ENCODE peak calls at places on chromosomes 2 and 18, in seven cellular contexts. U is tibial artery, W is hepatocyte, O is K562, I is spleen, V is psoas muscle, H is heart right ventricle. R is an unnamed sample. For H3K36me3, the result is how much of the 10 kb centered on the place peaks cover.

GRCh38 chr2:238158807-238159539 is at the start of gene ERFE:
- DNase-seq in U (no peak), W (peak), O (peak), I (peak), V (peak), H (peak), R (no peak)

GRCh38 chr18:52716926-52717325 is 376.9 kb downstream of the DCC start:
- DNase-seq in U (no peak), W (peak), O (no peak), I (no peak), V (no peak), H (peak), R (no peak)

GRCh38 chr18:32770181-32770650 is 2.6 kb downstream of the KLHL14 start:
- DNase-seq in U (no peak), W (peak), O (no peak), I (peak), V (no peak), H (no peak), R (no peak)

GRCh38 chr2:62383843-62384242 is 122.2 kb downstream of the TMEM17 start:
- DNase-seq in U (no peak), W (no peak), O (no peak), I (no peak), V (no peak), H (no peak), R (no peak)

GRCh38 chr2:232113821-232114220 is 152.3 kb downstream of the DIS3L2 start:
- DNase-seq in U (no peak), W (no peak), O (no peak), I (no peak), V (no peak), H (no peak), R (no peak)

GRCh38 chr2:232310189-232310588 is 68.4 kb upstream of the ALPP start:
- DNase-seq in U (no peak), W (no peak), O (no peak), I (no peak), V (no peak), H (no peak), R (no peak)

GRCh38 chr2:158822212-158822611 is 27.1 kb downstream of the DAPL1 start:
- DNase-seq in U (no peak), W (no peak), O (no peak), I (no peak), V (no peak), H (no peak), R (no peak)

GRCh38 chr2:37683241-37683640 is 11.8 kb upstream of the CDC42EP3 start:
- DNase-seq in U (no peak), W (no peak), O (no peak), I (no peak), V (no peak), H (no peak), R (no peak)

GRCh38 chr2:143524001-143524608 is 394.9 kb downstream of the ARHGAP15 start:
- DNase-seq in U (no peak), W (no peak), O (no peak), I (no peak), V (no peak), H (no peak), R (no peak)

GRCh38 chr18:55139307-55139706 is 180.0 kb upstream of the CCDC68 start:
- DNase-seq in U (no peak), W (no peak), O (no peak), I (no peak), V (no peak), H (no peak), R (no peak)

GRCh38 chr2:240785424-240786335 is 34.3 kb downstream of the KIF1A start:
- DNase-seq in U (no peak), W (no peak), O (peak), I (peak), V (peak), H (no peak), R (peak)

GRCh38 chr2:95018861-95019550 is 6.5 kb upstream of the MAL start:
- DNase-seq in U (no peak), W (no peak), O (no peak), I (no peak), V (no peak), H (no peak), R (no peak)

GRCh38 chr2:177625744-177626655 is 233.4 kb downstream of the AGPS start:
- DNase-seq in U (no peak), W (no peak), O (no peak), I (no peak), V (no peak), H (no peak), R (no peak)

GRCh38 chr2:21427606-21428005 is 303.8 kb downstream of the TDRD15 start:
- DNase-seq in U (no peak), W (no peak), O (no peak), I (no peak), V (no peak), H (no peak), R (no peak)

GRCh38 chr2:119423811-119424210 is 7.8 kb upstream of the TMEM37 start:
- DNase-seq in U (no peak), W (no peak), O (no peak), I (no peak), V (no peak), H (no peak), R (no peak)

GRCh38 chr2:237931205-237931721 is 35.6 kb upstream of the UBE2F start:
- DNase-seq in U (peak), W (no peak), O (no peak), I (peak), V (no peak), H (no peak), R (no peak)

GRCh38 chr2:94956797-94957391 is 68.6 kb upstream of the MAL start:
- DNase-seq in U (no peak), W (no peak), O (peak), I (no peak), V (no peak), H (peak), R (no peak)

GRCh38 chr18:63314062-63314790 is 5.3 kb downstream of the BCL2 start:
- DNase-seq in U (no peak), W (no peak), O (no peak), I (no peak), V (no peak), H (no peak), R (no peak)

GRCh38 chr2:101188683-101189405 is 37.7 kb upstream of the TBC1D8 start:
- DNase-seq in U (no peak), W (peak), O (peak), I (no peak), V (no peak), H (no peak), R (no peak)

GRCh38 chr2:156340818-156341481 is 8.4 kb upstream of the NR4A2 start:
- DNase-seq in U (no peak), W (no peak), O (no peak), I (peak), V (no peak), H (no peak), R (no peak)

GRCh38 chr2:138712212-138712979 is 67.8 kb downstream of the NXPH2 start:
- DNase-seq in U (no peak), W (peak), O (no peak), I (no peak), V (no peak), H (no peak), R (no peak)

GRCh38 chr2:12720181-12720580 is 3.4 kb downstream of the TRIB2 start:
- DNase-seq in U (no peak), W (no peak), O (no peak), I (no peak), V (no peak), H (no peak), R (no peak)

GRCh38 chr2:46982356-46983064 is 66.9 kb upstream of the MCFD2 start:
- DNase-seq in U (no peak), W (no peak), O (no peak), I (no peak), V (no peak), H (no peak), R (no peak)

GRCh38 chr2:46981662-46982351 is 66.2 kb upstream of the MCFD2 start:
- DNase-seq in U (no peak), W (peak), O (no peak), I (no peak), V (no peak), H (no peak), R (peak)

GRCh38 chr2:46983065-46983801 is 67.6 kb upstream of the MCFD2 start:
- DNase-seq in U (no peak), W (no peak), O (peak), I (peak), V (no peak), H (no peak), R (peak)

GRCh38 chr2:46979611-46980010 is 64.0 kb upstream of the MCFD2 start:
- DNase-seq in U (no peak), W (no peak), O (no peak), I (peak), V (no peak), H (no peak), R (peak)

DNA sequence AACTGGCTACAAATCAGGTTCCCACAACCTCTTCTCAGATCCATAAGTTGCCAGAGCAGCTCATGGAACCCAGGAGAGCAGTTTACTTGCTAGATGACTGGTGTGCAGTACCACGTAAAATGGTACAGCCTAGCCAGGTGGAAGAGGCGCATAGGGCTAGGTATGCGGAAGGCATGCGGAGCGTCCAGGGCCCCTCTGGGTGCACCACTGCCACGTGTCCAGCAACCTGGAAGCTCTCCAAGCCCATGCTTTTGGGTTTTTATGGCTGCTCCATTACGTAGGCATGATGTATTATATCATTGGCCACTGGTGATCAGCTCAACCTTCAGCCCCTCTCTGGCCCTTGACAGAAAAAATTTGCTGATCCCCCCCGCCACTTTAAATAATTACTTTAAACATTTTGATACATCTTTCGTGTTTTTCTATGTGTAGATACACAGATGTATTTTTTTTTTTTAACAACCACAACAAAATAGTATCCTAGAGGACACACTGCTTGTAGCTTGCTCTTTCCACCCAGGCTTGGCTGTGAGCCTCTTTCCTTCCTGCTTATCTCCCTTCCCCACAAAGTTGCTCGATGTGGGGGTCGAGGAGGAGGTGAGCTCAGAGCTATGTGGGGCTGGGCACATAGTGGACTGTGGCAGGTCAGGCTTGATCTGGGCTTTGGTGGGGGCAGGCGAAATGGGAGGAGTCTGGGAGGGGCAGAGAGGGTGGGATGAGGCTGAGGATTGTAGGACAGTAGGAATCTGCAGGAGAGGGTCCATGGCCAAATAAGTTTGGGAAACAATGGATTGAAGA is 65.4 kb upstream of the MCFD2 start:
- DNase-seq in U (no peak), W (no peak), O (peak), I (no peak), V (no peak), H (no peak), R (no peak)
- H3K36me3 ChIP-seq in U (under half), W (under half), O (under half), I (under half), V (under half), H (under half), R (under half)

DNA sequence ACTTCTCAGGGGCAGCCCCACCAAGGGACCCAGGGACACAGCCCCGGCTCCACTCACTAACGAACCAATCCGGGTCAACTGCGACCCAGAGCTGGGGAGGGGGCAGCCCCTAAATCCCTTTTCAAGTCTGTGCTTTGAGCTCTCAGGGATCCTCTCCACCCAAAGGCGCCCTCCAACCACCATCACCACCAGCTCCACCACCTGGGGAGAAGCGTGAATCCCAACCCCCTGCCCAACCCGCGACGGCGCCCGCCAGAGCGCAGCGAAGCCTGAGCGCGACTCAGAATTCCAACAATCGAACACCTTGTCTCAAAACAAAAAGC is 513 bp downstream of the DSC3 start:
- DNase-seq in U (no peak), W (peak), O (no peak), I (no peak), V (no peak), H (no peak), R (no peak)
- TF ChIP-seq CTCF in U (no peak), W (no peak), O (no peak), I (no peak), V (no peak), H (no peak), R (no peak)

DNA sequence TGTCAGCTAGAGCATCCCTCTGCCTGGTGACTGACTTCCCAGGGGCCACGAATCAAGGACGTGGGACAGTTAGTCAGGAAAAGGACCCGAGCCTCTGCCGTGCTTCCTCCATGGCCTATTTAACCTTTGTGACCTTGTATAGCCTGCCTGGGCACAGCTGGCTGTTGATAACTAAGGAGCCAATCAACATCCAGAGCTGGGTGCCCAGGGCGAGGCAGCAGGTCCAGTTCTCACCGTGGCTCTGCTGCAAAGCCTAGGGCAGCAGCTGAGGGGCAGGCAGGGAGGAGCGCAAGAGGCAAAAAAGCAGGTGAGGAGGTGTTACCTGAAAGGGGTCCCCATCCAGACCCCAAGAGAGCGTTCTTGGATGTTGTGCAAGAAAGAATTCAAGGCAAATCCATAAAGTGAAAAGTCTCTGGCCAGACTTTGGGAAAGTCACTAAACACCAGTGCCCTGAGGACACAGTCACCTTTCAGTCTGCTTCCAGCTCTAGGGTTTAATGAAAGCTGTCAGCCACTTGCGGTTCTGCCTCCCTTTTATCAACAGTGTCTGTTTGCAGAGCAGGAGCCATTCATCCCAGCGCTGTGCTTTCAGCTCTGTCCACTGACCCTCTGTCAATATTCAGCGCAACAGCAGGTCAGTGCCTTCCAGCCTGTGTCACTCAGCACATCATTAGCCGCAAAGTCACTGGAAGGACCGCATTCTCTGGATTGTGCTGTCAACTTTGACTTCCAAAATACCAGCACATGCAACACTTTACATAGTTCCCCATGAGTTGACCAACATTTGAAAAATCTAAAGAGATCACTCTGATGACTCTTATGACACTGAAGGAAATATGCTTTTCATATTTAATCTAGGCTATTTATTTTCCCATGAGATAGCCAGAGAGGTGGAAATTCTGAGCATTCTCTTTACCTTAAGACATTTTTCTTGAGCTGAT is 38.6 kb upstream of the ASAP2 start:
- DNase-seq in U (no peak), W (peak), O (no peak), I (peak), V (no peak), H (no peak), R (no peak)
- H3K27ac ChIP-seq in U (no peak), W (peak), O (no peak), I (no peak), V (no peak), H (peak), R (no peak)

GRCh38 chr2:24021122-24021998 is 11.5 kb downstream of the MFSD2B start:
- DNase-seq in U (no peak), W (no peak), O (peak), I (peak), V (no peak), H (no peak), R (no peak)
- H3K36me3 ChIP-seq in U (under half), W (under half), O (under half), I (under half), V (under half), H (under half), R (under half)

DNA sequence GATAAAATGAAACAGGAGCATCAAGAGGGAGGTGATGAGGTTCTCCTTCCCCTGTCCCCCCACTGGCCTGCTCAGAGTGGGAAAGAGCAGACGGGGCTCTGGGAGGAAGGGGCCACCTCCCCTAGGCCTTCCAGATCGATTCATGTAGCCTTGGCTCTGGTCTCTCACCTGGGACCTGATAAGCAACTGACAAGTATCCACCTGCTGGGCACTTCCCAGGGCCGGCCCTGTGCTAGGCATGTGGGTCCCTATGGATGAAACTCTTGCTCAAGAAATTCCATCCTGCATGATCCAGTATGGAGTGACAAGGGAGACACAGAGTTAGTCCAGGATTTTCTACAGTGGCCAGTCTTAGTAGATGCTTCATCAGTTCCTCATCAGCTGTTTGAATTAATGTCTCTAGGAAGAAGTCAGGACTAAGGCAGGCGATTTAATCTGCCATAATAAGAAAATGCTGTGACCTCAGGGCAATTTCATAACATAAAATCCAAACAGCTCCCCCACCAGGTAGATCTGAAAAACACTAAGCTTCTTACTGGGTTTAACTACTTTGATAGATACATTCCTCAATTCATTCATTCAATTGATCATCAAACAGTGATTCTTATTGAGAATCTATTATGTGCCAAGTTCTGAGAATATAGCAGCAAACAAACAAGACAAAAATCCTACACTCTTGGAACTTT is 44.7 kb upstream of the ZFP36L2 start:
- DNase-seq in U (peak), W (no peak), O (peak), I (no peak), V (no peak), H (no peak), R (no peak)
- TF ChIP-seq CTCF in U (no peak), W (no peak), O (peak), I (no peak), V (no peak), H (no peak), R (no peak)

DNA sequence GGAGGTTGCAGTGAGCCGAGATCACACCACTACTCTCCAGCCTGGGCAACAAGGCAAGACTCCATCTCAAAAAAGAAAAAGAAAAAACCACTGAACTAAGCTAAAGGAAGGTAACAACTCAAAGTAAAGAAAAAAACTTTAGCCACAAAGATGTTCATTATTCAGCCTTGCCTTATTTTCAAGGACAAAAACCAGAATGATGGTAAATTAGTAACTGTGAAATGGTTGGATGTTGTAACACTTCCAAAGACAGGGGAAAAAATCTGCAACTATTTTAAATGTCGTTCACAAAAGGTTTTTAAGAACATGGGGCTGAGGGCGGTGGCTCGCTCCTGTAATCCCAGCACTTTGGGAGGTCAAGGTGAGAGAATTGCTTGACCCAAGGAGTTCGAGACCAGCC is 10.1 kb downstream of the ADAM17 start:
- DNase-seq in U (no peak), W (no peak), O (no peak), I (no peak), V (no peak), H (no peak), R (no peak)
- H3K27ac ChIP-seq in U (no peak), W (no peak), O (no peak), I (no peak), V (no peak), H (no peak), R (no peak)

GRCh38 chr18:3725100-3725499 is 275.1 kb downstream of the TGIF1 start:
- DNase-seq in U (no peak), W (no peak), O (no peak), I (no peak), V (no peak), H (no peak), R (no peak)

GRCh38 chr18:3727260-3727659 is 277.3 kb downstream of the TGIF1 start:
- DNase-seq in U (no peak), W (no peak), O (no peak), I (no peak), V (no peak), H (no peak), R (no peak)

GRCh38 chr18:3726241-3726951 is 276.4 kb downstream of the TGIF1 start:
- DNase-seq in U (no peak), W (no peak), O (no peak), I (no peak), V (no peak), H (no peak), R (no peak)

GRCh38 chr18:3723554-3723953 is 273.6 kb downstream of the TGIF1 start:
- DNase-seq in U (no peak), W (no peak), O (peak), I (no peak), V (no peak), H (no peak), R (no peak)

DNA sequence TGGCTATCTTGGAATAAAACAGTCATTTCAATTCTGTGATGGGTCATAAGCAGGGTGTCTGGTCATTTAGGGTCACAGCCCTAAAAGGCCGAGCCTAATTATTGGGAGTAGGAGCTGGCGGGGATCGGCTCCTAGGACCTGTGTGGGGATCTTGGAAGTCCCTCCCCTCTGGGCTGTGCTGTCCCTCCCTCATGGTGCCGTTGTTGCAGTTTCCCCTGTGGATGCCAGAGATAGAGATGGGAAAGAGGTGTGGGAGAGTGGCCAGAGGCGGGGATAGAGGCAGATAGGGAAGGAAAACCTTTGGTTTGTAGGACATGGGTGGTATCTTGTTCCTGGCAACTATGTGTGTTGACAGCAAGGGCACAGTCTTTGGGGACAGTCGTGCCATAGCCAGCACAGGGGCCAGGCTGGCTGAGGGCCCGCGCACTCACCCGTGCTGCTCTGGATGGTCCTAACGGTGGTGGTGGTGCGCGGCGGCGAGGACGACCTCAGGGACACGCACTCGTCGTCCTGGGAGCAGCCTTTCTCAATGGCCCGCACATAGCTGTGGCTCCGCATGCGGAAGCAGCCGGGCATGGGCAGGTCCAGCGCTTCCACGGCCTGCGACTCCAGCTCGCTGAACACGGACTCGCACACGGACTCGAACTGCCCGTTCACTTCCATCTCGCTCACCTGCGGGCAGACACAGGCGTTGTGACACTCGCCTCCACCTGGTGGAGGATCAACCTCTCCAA is 278.9 kb downstream of the TGIF1 start:
- DNase-seq in U (no peak), W (no peak), O (no peak), I (no peak), V (no peak), H (no peak), R (no peak)
- H3K36me3 ChIP-seq in U (under half), W (under half), O (under half), I (under half), V (under half), H (under half), R (under half)